ENCODE peak calls at places on chromosomes 7 and 10, in five cellular contexts. Q is HFF-Myc, W is spleen, M is testis, P is thoracic aorta. A is an unnamed sample.

GRCh38 chr7:112001089-112001826 is 204.9 kb downstream of the DOCK4 start:
- DNase-seq in Q (peak; percentile 5), W (no peak), M (no peak), P (no peak), A (no peak)

GRCh38 chr10:112209534-112210200 is 26.1 kb upstream of the GPAM start:
- DNase-seq in Q (no peak), W (no peak), M (no peak), P (no peak), A (no peak)

GRCh38 chr10:126659750-126660149 is 10.7 kb downstream of the C10orf90 start:
- DNase-seq in Q (no peak), W (no peak), M (no peak), P (no peak), A (no peak)

GRCh38 chr10:63208981-63209380 is 75.9 kb downstream of the NRBF2 start:
- DNase-seq in Q (no peak), W (no peak), M (no peak), P (no peak), A (no peak)

GRCh38 chr7:19113855-19114590 is 3.4 kb downstream of the TWIST1 start:
- DNase-seq in Q (no peak), W (no peak), M (no peak), P (no peak), A (no peak)

GRCh38 chr10:59702347-59702746 is 7.3 kb downstream of the SLC16A9 start:
- DNase-seq in Q (no peak), W (no peak), M (no peak), P (no peak), A (no peak)

GRCh38 chr10:76035010-76035727 is 603.7 kb downstream of the LRMDA start:
- DNase-seq in Q (no peak), W (no peak), M (no peak), P (no peak), A (no peak)

GRCh38 chr7:133186060-133186459 is 66.8 kb upstream of the EXOC4 start:
- DNase-seq in Q (no peak), W (no peak), M (no peak), P (no peak), A (no peak)

GRCh38 chr10:110867807-110868465 is 3.8 kb upstream of the PDCD4 start:
- DNase-seq in Q (no peak), W (no peak), M (no peak), P (no peak), A (no peak)

GRCh38 chr10:132001238-132001977 is 19.7 kb upstream of the BNIP3 start:
- DNase-seq in Q (no peak), W (no peak), M (peak; percentile 71), P (no peak), A (no peak)

GRCh38 chr10:36802523-36803153 is 322.8 kb upstream of the ANKRD30A start:
- DNase-seq in Q (peak; percentile 25), W (no peak), M (no peak), P (no peak), A (peak; percentile 72)

GRCh38 chr7:151189038-151189437 is 2.0 kb upstream of the ASB10 start:
- DNase-seq in Q (no peak), W (no peak), M (no peak), P (no peak), A (no peak)

GRCh38 chr10:11782793-11783557 is 40.2 kb upstream of the PROSER2 start:
- DNase-seq in Q (peak; percentile 25), W (peak; percentile 32), M (no peak), P (no peak), A (no peak)

DNA sequence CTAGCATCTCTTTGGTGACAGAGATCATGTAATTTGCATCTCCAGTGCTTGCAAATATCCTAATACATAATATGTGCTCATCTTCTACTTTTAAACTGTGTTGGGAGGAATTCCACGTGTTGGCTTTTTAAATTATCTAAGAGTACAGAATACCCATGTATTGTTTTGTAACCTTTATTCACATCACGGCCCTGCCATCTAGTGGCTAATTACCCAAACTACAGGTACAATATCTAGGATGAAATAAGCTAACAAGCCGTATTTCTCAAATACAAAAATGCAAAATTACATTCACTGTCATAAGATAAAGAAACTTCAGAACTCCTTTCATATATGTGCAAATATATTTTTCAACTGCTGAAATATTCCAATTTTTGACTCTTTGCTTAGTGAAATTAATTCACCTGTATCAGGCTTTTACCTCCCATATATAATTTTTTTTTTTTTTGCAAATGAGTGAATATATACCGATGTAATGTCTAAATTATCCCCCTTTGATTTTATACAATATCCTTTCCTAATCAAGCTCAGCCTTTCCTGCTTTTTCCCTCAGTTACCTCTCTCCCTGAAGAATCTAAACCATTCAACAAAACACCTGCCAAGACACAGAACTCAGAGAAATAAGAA is 30.3 kb upstream of the LSM8 start:
- DNase-seq in Q (no peak), W (no peak), M (peak; percentile 48), P (no peak), A (no peak)
- TF ChIP-seq CTCF in Q (peak; percentile 38), W (peak; percentile 64), M (no peak), P (peak; percentile 36), A (peak; percentile 80)

GRCh38 chr7:116438274-116438673 is 61.3 kb upstream of the CAV2 start:
- DNase-seq in Q (no peak), W (no peak), M (no peak), P (no peak), A (no peak)
- TF ChIP-seq CTCF in Q (peak; percentile 23), W (no peak), M (no peak), P (no peak), A (no peak)

DNA sequence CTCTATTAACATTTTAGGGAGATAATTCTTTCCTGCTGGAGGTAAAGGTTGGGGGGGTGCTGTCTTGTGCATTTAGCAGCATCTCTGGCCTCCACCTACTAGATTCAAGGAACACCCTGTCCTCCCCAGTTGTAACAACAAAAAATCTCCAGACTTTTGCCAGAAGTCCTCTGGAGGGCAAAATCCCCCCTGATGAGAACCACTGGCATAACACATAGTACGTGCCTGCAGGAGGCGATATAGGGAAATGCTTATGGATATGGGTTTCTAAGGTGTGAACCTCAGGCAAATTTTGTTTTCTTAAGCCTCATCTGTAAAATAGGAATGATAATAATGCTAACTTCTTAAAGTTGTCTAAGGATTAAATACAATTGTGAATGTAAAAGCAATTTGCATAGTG is 2.9 kb upstream of the OSBPL3 start:
- DNase-seq in Q (no peak), W (no peak), M (no peak), P (no peak), A (no peak)
- TF ChIP-seq CTCF in Q (peak; percentile 27), W (no peak), M (no peak), P (no peak), A (peak; percentile 46)

GRCh38 chr7:140896996-140897395 is 27.7 kb downstream of the BRAF start:
- DNase-seq in Q (no peak), W (no peak), M (no peak), P (no peak), A (no peak)

GRCh38 chr7:140902305-140902953 is 22.3 kb downstream of the BRAF start:
- DNase-seq in Q (no peak), W (no peak), M (no peak), P (no peak), A (no peak)

GRCh38 chr7:140898794-140899548 is 25.8 kb downstream of the BRAF start:
- DNase-seq in Q (no peak), W (no peak), M (no peak), P (no peak), A (no peak)

GRCh38 chr7:140901946-140902304 is 22.8 kb downstream of the BRAF start:
- DNase-seq in Q (no peak), W (no peak), M (no peak), P (no peak), A (no peak)

GRCh38 chr7:140899883-140900282 is 24.8 kb downstream of the BRAF start:
- DNase-seq in Q (no peak), W (no peak), M (no peak), P (no peak), A (no peak)
- TF ChIP-seq CTCF in Q (no peak), W (no peak), M (no peak), P (no peak), A (peak; percentile 17)

DNA sequence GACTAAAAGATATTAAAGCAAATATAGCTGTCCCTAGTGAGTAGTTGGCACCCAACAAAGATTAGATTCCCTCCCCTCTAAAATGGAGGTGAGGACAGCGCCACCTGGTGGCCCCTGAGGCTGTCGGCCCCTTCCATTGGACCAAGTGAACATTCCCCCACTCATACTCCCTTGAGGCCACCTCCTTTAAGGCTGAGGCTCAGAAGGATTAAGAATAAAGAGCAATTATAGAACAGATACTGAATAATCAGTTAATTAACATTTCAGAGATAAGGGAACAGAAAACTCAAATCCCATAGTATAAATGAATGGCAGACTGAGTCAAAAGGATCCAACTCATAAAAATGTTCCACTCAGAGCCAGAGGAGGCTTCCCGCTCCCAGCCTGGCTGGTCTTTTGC is 130.4 kb upstream of the GHITM start:
- DNase-seq in Q (no peak), W (no peak), M (peak; percentile 55), P (no peak), A (no peak)
- TF ChIP-seq CTCF in Q (peak; percentile 89), W (peak; percentile 58), M (no peak), P (no peak), A (peak; percentile 80)

GRCh38 chr10:4312046-4312835 is 513.8 kb upstream of the AKR1E2 start:
- DNase-seq in Q (no peak), W (no peak), M (no peak), P (no peak), A (no peak)
- TF ChIP-seq CTCF in Q (no peak), W (no peak), M (no peak), P (no peak), A (no peak)

GRCh38 chr10:69119896-69120295 is 4.1 kb upstream of the VPS26A start:
- DNase-seq in Q (no peak), W (no peak), M (no peak), P (no peak), A (no peak)

GRCh38 chr10:69124558-69125121 is 662 bp downstream of the VPS26A start:
- DNase-seq in Q (peak; percentile 26), W (peak; percentile 85), M (peak; percentile 65), P (no peak), A (no peak)

GRCh38 chr10:69125554-69125953 is 1.6 kb downstream of the VPS26A start:
- DNase-seq in Q (no peak), W (no peak), M (no peak), P (no peak), A (no peak)

GRCh38 chr10:69123306-69123746 is 652 bp upstream of the VPS26A start:
- DNase-seq in Q (peak; percentile 26), W (no peak), M (peak; percentile 73), P (peak; percentile 15), A (peak; percentile 76)

DNA sequence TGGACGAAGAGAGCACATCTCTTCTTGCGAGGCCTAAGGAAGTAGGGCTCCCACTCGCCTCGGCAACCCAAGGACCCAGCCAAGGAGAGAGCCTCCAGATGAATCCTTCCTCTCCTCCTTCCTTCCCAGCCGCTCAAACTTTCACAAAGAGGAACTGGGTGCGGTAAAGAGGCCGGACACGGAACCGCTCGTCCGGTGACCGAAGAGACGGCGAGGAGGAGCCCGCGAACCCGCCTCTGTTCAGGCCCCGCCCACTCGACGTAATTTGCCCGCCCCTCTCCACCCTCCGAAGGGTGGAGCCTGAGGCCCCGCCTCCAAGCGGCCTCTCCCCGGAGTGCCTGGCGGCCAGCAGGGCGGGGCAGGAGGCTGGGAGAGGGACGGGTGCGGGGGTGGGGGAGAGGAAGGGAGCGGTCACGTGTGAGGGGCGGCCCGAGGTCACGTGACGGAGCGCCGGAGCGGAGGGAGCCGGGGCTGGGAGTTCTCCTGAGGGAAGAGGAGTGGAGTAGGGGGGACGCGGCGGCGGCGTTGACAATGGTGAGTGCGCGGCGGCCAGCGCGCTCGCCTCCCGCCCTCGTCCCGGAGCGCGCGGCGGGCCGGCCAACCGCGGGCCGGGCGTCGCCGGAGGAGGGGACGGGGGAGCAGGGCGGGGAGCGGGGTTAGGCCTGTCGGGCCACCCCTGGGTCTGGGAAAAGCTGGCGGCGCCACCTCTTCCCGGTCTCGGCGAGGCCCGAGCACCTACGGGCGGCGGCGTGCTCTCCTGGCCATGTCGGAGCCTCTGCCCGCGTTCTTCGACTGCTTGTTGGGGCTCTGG is at the start of gene VPS26A:
- DNase-seq in Q (peak; percentile 80), W (peak; percentile 100), M (peak; percentile 99), P (peak; percentile 95), A (peak; percentile 99)
- TF ChIP-seq CTCF in Q (no peak), W (peak; percentile 45), M (no peak), P (no peak), A (peak; percentile 34)

A was measured in type B pancreatic cell.